ENCODE peak calls at places on chromosome 2, in four cellular contexts. F is HepG2, N is H1, K is K562. X is an unnamed sample.

GRCh38 chr2:176418768-176419167 is 149.5 kb downstream of the MTX2 start:
- DNase-seq in F (no peak), N (no peak), K (no peak), X (no peak)

GRCh38 chr2:198657520-198658121 is 800.1 kb downstream of the SATB2 start:
- DNase-seq in F (peak; percentile 7), N (no peak), K (peak; percentile 6), X (no peak)

GRCh38 chr2:171523339-171523931 is 1.2 kb downstream of the CYBRD1 start:
- DNase-seq in F (peak; percentile 21), N (peak; percentile 83), K (peak; percentile 77), X (no peak)

GRCh38 chr2:238123218-238123971 is 15.1 kb upstream of the KLHL30 start:
- DNase-seq in F (no peak), N (no peak), K (no peak), X (no peak)

GRCh38 chr2:240632291-240632670 is 7.0 kb downstream of the GPR35 start:
- DNase-seq in F (no peak), N (no peak), K (no peak), X (no peak)

GRCh38 chr2:95530734-95531133 is 46.2 kb upstream of the TRIM43B start:
- DNase-seq in F (no peak), N (no peak), K (no peak), X (peak; percentile 51)

GRCh38 chr2:39228413-39229209 is 15.2 kb downstream of the CDKL4 start:
- DNase-seq in F (peak; percentile 34), N (peak; percentile 55), K (peak; percentile 23), X (no peak)

GRCh38 chr2:135791418-135792190 is 45.4 kb downstream of the LCT start:
- DNase-seq in F (no peak), N (no peak), K (no peak), X (no peak)

GRCh38 chr2:13113016-13113415 is 396.3 kb downstream of the TRIB2 start:
- DNase-seq in F (no peak), N (no peak), K (no peak), X (no peak)

GRCh38 chr2:109290887-109291675 is 162.1 kb downstream of the SH3RF3 start:
- DNase-seq in F (no peak), N (no peak), K (no peak), X (no peak)

GRCh38 chr2:74887445-74887951 is 53.6 kb downstream of the HK2 start:
- DNase-seq in F (no peak), N (no peak), K (no peak), X (no peak)

GRCh38 chr2:63790913-63791312 is 50.8 kb upstream of the UGP2 start:
- DNase-seq in F (no peak), N (no peak), K (no peak), X (no peak)

GRCh38 chr2:220959391-220959802 is 612.7 kb downstream of the EPHA4 start:
- DNase-seq in F (no peak), N (no peak), K (no peak), X (no peak)

GRCh38 chr2:25368650-25369049 is 26.9 kb upstream of the DNMT3A start:
- DNase-seq in F (no peak), N (no peak), K (no peak), X (no peak)
- TF ChIP-seq GABPA in F (no peak), N (no peak), K (no peak), X (no peak)

DNA sequence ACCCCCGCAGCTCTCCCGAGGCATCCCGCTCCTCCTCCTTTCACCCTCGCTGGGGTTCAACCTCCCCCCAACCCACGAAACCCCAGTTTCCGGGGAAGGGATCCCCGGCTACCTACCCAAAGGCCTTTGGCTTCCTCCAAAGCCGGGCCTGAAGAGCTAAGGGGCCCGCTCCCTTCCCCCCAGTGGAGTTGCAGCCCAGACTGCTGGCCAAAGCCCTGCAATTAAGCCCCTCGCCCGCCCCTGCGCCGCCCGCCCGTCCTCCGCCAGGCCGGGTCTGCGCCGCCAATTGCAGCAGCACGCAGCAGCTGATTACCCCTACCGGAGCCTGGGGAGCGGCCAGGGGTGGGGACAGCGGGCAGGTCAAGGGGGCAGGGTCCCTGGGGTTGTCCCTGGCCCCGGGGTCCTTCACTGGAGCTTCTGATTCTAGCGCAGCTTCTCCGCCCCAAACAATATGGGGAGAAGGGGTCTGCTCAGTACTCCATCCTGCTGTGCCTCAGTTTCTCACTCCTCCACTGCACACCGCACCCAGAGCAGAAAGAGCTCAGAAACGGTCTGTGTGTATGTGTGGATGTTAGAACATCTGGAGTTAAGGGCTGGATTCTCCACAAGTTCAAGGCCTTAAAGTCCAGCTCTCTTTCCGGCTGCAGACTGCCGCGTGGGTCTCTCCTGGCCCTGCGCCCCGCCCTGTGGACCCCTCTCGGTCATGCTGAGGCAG is 16.9 kb downstream of the WNT10A start:
- DNase-seq in F (no peak), N (no peak), K (no peak), X (no peak)
- TF ChIP-seq CREB1 in F (no peak), N (no peak), K (no peak), X (no peak)

GRCh38 chr2:191038741-191039140 is 24.8 kb upstream of the STAT1 start:
- DNase-seq in F (no peak), N (no peak), K (no peak), X (no peak)

GRCh38 chr2:191043438-191043837 is 29.5 kb upstream of the STAT1 start:
- DNase-seq in F (no peak), N (no peak), K (no peak), X (no peak)

GRCh38 chr2:191038241-191038725 is 24.3 kb upstream of the STAT1 start:
- DNase-seq in F (no peak), N (no peak), K (peak; percentile 53), X (no peak)

GRCh38 chr2:191039616-191040015 is 25.6 kb upstream of the STAT1 start:
- DNase-seq in F (no peak), N (no peak), K (no peak), X (no peak)

DNA sequence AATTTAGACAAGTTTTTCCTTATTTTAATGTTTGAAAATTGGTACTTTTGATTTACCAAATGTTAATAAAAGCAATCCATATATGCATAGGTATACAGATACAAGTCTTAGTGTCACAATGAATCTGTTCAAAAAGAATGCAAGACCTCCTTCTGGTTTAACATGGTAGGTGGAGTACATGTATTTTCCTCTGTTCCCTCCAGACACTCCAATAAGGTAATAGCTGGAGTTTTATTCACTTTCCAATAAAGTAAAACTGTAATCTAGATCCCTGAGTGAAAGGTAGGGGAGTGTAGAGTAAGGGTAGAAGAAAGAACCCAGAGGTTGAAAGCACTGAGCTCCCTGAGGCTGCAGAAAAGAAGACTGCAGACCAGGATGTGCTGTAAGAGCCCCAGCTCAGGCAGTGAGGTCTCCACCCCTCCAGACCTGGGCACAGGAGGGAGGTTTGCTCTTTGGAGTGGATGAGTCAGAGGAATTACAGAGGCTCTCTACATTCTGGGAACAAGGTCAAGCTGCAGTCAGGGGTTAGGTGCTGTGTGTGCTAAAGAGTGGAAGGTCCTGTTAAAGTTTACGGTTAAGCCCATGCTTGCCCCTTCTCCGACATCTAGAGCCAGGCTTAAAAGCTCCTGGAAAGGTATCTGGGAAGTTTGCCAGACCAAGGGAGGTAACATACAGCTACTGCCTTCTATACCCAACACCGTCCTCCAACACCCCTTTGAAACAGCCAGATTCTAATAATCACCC is 27.6 kb upstream of the STAT1 start:
- DNase-seq in F (peak; percentile 86), N (no peak), K (peak; percentile 57), X (no peak)
- TF ChIP-seq GABPA in F (no peak), N (no peak), K (no peak), X (no peak)

DNA sequence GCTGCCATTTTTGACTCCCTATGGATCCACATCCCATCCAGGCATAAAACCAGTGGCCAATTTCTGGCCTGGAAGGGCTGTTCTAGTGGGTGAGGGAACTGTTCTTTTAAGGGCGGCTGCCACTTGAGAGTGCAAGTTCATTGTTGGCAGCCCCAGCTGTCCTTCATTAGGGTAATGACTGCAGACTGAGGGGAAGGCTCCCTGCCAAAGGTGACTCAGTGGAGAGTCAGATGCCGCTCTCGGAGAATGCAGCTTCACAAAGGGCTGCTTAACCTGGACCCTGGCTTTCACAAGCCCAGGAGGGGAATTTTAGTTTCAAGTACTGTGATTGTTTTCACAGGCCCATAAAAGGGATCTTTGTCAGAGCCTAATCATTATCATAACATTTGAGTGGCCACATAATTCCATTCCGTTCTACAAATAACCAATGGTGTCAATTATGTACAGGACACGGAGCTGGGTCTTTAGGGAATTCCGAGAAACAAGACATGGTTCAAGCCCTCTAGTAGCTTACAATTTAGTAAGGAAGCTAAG is 235.7 kb downstream of the CDCA7 start:
- DNase-seq in F (peak; percentile 12), N (no peak), K (no peak), X (no peak)
- TF ChIP-seq CREB1 in F (no peak), N (no peak), K (no peak), X (no peak)